ENCODE peak calls at places on chromosomes 2 and 18, in ten cellular contexts. I is endothelial cell of umbilical vein, G is Peyer's patch, Z is HepG2, U is ovary, K is uterus, N is H54, A is adrenal gland, C is upper lobe of left lung, B is HCT116. O is an unnamed sample.

GRCh38 chr2:120642646-120643045 is 93.0 kb upstream of the GLI2 start:
- DNase-seq in N (no peak), Z (no peak), B (no peak), U (no peak), C (no peak), K (no peak), I (no peak), G (no peak), A (no peak), O (no peak)

GRCh38 chr2:213125646-213126347 is 25.6 kb downstream of the IKZF2 start:
- DNase-seq in I (no peak), Z (no peak), G (no peak), C (no peak), B (no peak), K (no peak), A (no peak), U (no peak), N (no peak), O (no peak)

GRCh38 chr2:173667014-173667413 is 298.2 kb downstream of the SP3 start:
- DNase-seq in B (no peak), N (no peak), Z (no peak), K (no peak), C (no peak), I (no peak), A (no peak), U (no peak), G (no peak), O (no peak)

GRCh38 chr2:76640905-76641304 is 881.3 kb downstream of the LRRTM4 start:
- DNase-seq in N (no peak), C (no peak), U (no peak), Z (no peak), A (no peak), B (no peak), I (no peak), K (no peak), G (no peak), O (no peak)

GRCh38 chr2:234970467-234970866 is 18.6 kb downstream of the SH3BP4 start:
- DNase-seq in N (no peak), U (no peak), K (no peak), I (peak), G (no peak), Z (no peak), B (no peak), A (no peak), C (no peak), O (no peak)

GRCh38 chr2:16853088-16853487 is 187.5 kb upstream of the CYRIA start:
- DNase-seq in A (no peak), N (no peak), Z (no peak), U (no peak), B (no peak), G (no peak), I (no peak), C (no peak), K (no peak), O (no peak)

GRCh38 chr2:120464448-120464931 is 118.6 kb downstream of the INHBB start:
- DNase-seq in A (no peak), K (no peak), U (no peak), B (no peak), G (no peak), N (no peak), C (no peak), I (no peak), Z (no peak), O (no peak)

GRCh38 chr2:48548871-48549270 is 18.9 kb downstream of the STON1 start:
- DNase-seq in Z (no peak), I (no peak), U (no peak), A (no peak), C (no peak), G (no peak), K (no peak), N (no peak), B (no peak), O (no peak)

GRCh38 chr2:30541680-30542079 is 94.6 kb downstream of the LCLAT1 start:
- DNase-seq in U (no peak), G (no peak), I (no peak), B (no peak), A (no peak), K (no peak), C (no peak), N (no peak), Z (no peak), O (no peak)

GRCh38 chr2:202721621-202722020 is 86.9 kb downstream of the FAM117B start:
- DNase-seq in C (no peak), N (no peak), K (no peak), Z (peak), B (no peak), A (peak), U (no peak), G (no peak), I (no peak), O (no peak)

GRCh38 chr18:12657048-12657848 is 659 bp downstream of the SPIRE1 start:
- DNase-seq in I (peak), Z (no peak), K (peak), A (peak), G (peak), B (no peak), N (peak), C (peak), U (peak), O (no peak)

DNA sequence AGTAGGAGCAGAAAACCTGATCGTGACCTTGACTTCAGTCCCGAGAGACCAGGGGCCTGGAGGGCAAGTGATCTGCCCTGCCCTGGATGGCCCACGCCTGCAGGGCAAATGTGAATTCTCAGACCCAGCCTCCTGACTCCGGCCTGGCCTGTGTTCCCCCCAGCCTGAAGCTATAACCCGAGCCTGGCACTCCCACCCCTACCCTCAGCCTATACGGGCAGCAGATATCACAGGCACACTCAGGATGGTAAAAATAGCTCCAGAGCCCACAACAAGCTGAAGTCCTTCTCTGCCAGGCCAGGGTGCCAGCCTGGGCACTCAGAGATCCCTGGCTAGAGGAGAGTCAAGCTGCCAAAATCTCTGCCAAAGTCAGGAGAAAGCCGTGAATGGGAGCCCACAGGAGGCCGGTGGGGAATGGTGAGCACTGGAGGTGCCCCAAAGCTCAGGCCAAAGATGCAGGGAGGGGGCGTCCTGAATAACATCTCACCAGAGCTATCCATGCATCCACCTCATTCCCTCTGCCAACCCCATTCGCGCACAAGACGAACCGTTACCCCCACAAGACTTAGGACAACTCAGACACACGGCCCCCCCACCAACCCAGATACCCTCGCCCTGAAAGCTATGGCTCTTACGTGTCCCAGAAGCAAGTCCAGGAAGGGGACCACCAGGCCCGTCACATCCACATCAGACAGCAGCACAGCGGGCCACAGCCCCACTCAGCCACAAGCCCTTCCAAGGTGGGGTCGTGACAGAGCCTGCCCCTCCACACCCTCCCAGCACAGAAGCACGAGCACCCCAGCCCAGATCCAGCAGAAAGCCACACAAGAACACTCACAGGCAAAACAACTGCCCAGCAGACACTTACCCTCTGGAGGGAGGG is 144.9 kb downstream of the TNS1 start:
- DNase-seq in K (no peak), G (no peak), B (no peak), C (no peak), I (no peak), N (no peak), U (no peak), A (no peak), Z (no peak), O (no peak)
- TF ChIP-seq POLR2A in K (no peak), G (no peak), B (no peak), C (no peak), I (no peak), N (no peak), U (no peak), A (no peak), Z (no peak), O (no peak)

GRCh38 chr2:112541315-112542122 is 746 bp upstream of the POLR1B start:
- DNase-seq in U (peak), A (peak), I (no peak), G (no peak), N (peak), B (no peak), C (no peak), Z (no peak), K (no peak), O (no peak)
- TF ChIP-seq POLR2A in U (no peak), A (peak), I (peak), G (peak), N (peak), B (peak), C (peak), Z (peak), K (no peak), O (no peak)

GRCh38 chr2:83944174-83944573 is 514.9 kb downstream of the SUCLG1 start:
- DNase-seq in B (no peak), Z (no peak), I (no peak), U (no peak), A (no peak), C (no peak), K (no peak), N (no peak), G (no peak), O (no peak)
- TF ChIP-seq POLR2A in B (no peak), Z (no peak), I (no peak), U (no peak), A (no peak), C (no peak), K (no peak), N (no peak), G (no peak), O (no peak)

DNA sequence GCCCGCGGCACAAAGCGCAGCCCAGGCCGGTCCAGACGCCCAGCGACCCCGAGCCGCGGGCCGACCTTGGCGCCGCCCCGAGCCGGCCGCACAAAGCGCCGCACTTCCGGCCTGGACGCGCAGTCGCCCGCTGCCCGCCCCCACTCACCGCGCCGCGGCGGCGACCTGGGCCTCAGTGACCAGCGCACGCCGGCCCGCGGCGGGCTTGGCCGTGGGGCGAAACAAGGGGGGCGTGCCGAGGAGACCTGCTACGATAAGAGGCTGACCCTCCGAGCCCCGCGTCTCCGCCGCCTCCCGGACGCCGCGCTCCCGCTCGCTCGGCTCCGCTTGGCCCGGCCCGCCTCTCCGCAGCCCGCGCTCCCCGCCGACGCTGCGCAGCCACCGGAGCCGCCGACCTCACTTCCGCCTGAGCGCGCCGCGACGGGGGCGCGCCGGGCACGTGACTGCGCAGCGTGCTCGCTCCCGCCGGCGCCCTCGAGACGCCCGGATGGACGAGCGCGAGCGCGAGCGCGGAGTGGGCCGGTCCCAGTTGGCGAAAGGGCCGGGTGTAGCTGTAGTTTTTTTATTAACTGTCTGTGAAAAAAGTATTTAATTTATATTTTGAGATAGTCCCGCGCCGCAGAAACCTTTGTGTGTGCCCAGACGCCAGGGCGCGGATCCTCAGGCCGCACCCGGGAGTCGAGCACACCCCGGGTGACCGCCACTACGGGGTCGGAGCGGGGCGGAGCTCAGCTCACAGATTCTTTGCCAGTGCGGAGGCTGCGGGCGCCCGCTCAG is at the start of gene FAM168B:
- DNase-seq in K (peak), N (peak), U (peak), A (peak), G (peak), Z (peak), B (peak), C (peak), I (peak), O (peak)
- TF ChIP-seq POLR2A in K (peak), N (peak), U (peak), A (peak), G (peak), Z (peak), B (peak), C (peak), I (peak), O (peak)

GRCh38 chr2:169822036-169822435 is 2.7 kb downstream of the METTL5 start:
- DNase-seq in G (no peak), B (no peak), Z (no peak), U (no peak), A (no peak), K (no peak), I (no peak), N (no peak), C (no peak), O (no peak)
- TF ChIP-seq POLR2A in G (no peak), B (no peak), Z (no peak), U (no peak), A (no peak), K (no peak), I (no peak), N (no peak), C (no peak), O (no peak)

GRCh38 chr2:191152841-191153240 is 2.0 kb upstream of the STAT4 start:
- DNase-seq in I (no peak), U (no peak), Z (no peak), B (no peak), K (no peak), N (no peak), C (no peak), A (no peak), G (no peak), O (no peak)

GRCh38 chr2:191148766-191149165 is 2.0 kb downstream of the STAT4 start:
- DNase-seq in Z (no peak), C (no peak), K (no peak), N (no peak), I (no peak), A (no peak), G (no peak), B (no peak), U (no peak), O (no peak)

GRCh38 chr2:191150121-191150450 is 708 bp downstream of the STAT4 start:
- DNase-seq in A (no peak), B (no peak), G (no peak), C (no peak), K (no peak), Z (no peak), U (no peak), I (no peak), N (no peak), O (no peak)

GRCh38 chr2:191151315-191151698 is 513 bp upstream of the STAT4 start:
- DNase-seq in N (no peak), C (no peak), A (no peak), G (no peak), K (no peak), U (no peak), I (no peak), Z (no peak), B (no peak), O (no peak)

DNA sequence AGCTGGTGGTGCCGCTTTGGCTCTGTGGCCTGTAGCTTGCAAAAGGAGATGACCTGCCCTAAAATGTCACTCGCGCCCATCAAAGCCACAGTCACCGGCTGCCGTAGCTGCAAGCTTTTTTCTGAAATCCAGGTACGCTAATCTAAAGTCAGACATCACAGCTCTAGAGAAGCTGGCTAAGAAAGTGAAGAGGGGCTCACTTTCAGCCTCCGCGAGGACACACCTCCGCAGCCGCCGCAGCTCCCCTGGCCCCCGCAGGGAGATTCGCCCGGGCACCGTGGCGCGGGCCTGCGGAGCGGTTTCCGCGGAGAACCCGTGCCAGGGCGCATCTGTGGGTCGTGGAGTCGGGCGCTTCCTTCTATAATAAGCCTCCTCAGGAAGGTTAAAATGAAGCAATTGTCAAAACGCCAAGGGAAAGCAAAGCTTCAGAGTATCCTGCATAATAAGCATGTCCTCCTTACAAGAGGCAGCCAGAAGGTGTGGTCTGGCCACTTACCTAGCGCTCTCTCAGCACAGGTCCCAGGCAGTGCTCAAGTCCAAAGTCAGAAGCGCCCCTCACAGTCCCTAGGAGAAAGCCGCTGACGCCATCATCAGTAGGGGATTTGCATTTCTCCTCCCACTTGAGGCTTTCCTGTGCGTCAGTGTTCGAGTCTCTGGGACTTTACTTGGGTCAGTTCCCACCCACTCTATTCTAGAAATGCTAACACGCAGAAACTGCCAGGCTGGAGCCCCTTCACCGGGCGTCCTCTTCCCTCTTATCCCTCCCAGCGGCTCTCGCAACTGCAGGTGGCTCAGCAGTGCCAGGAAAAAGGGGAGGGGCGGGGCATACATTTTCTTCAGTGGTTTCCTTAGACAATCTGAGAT is at the start of gene STAT4:
- DNase-seq in N (no peak), A (peak), Z (no peak), I (peak), K (peak), B (peak), C (peak), G (peak), U (peak), O (no peak)
- TF ChIP-seq POLR2A in N (no peak), A (peak), Z (no peak), I (no peak), K (no peak), B (no peak), C (peak), G (peak), U (no peak), O (peak)

O was measured in vagina.